ENCODE peak calls at places on chromosomes 12 and 14, in seven cellular contexts. O is neural progenitor cell, M is GM23248, G is hepatocyte, T is GM23338, U is HCT116, W is PC-3. I is an unnamed sample.

GRCh38 chr12:82413994-82414393 is 55.7 kb downstream of the METTL25 start:
- DNase-seq in M (no peak), O (no peak), T (no peak), G (no peak), W (peak), U (no peak), I (no peak)

GRCh38 chr14:32683679-32684078 is 255.0 kb upstream of the NPAS3 start:
- DNase-seq in T (no peak), W (no peak), M (no peak), G (no peak), U (no peak), O (no peak), I (no peak)

GRCh38 chr14:61524936-61525292 is 170.4 kb upstream of the HIF1A start:
- DNase-seq in M (peak), O (no peak), U (no peak), G (no peak), W (no peak), T (no peak), I (no peak)

GRCh38 chr14:81105378-81105777 is 115.4 kb downstream of the GTF2A1 start:
- DNase-seq in W (no peak), O (no peak), T (no peak), U (no peak), G (no peak), M (no peak), I (no peak)

GRCh38 chr12:68959457-68960161 is 26.6 kb upstream of the CPM start:
- DNase-seq in O (no peak), G (peak), T (no peak), M (no peak), U (no peak), W (no peak), I (no peak)

GRCh38 chr12:118038122-118038521 is 21.6 kb downstream of the RFC5 start:
- DNase-seq in O (no peak), M (no peak), W (no peak), U (no peak), T (no peak), G (no peak), I (no peak)

GRCh38 chr12:92570056-92570753 is 132.6 kb upstream of the PLEKHG7 start:
- DNase-seq in G (peak), M (peak), T (peak), U (peak), O (peak), W (peak), I (peak)

GRCh38 chr12:124479680-124480468 is 87.5 kb downstream of the NCOR2 start:
- DNase-seq in U (no peak), M (no peak), G (no peak), T (no peak), W (no peak), O (peak), I (no peak)

GRCh38 chr12:4825139-4825858 is 84.4 kb upstream of the KCNA1 start:
- DNase-seq in O (no peak), U (no peak), M (no peak), T (no peak), W (no peak), G (no peak), I (peak)

GRCh38 chr12:74033531-74033930 is 504.1 kb upstream of the ATXN7L3B start:
- DNase-seq in G (no peak), U (no peak), T (no peak), O (no peak), M (no peak), W (no peak), I (no peak)

GRCh38 chr12:26691234-26691970 is 141.6 kb downstream of the ITPR2 start:
- DNase-seq in T (peak), O (peak), W (peak), G (peak), U (peak), M (peak), I (no peak)

GRCh38 chr12:958449-959123 is 9.1 kb upstream of the RAD52 start:
- DNase-seq in U (no peak), W (peak), M (peak), T (no peak), G (no peak), O (peak), I (peak)

GRCh38 chr14:101600336-101600890 is 39.1 kb downstream of the DIO3 start:
- DNase-seq in M (no peak), G (no peak), O (no peak), U (no peak), T (no peak), W (no peak), I (no peak)

GRCh38 chr14:93332032-93332852 is 594 bp downstream of the BTBD7 start:
- DNase-seq in U (no peak), T (peak), G (peak), O (peak), W (peak), M (peak), I (peak)

GRCh38 chr14:68685419-68686211 is 107.3 kb downstream of the ZFP36L1 start:
- DNase-seq in U (peak), T (no peak), G (peak), W (peak), O (no peak), M (peak), I (peak)

GRCh38 chr14:71566276-71566675 is 366.0 kb upstream of the RGS6 start:
- DNase-seq in G (no peak), T (no peak), M (no peak), W (no peak), U (no peak), O (no peak), I (peak)

GRCh38 chr12:89353823-89354629 is 1.7 kb upstream of the DUSP6 start:
- DNase-seq in M (peak), U (peak), O (peak), T (peak), G (peak), W (peak), I (peak)

GRCh38 chr12:124992874-124993567 is 424 bp upstream of the BRI3BP start:
- DNase-seq in O (peak), T (peak), W (peak), G (peak), U (peak), M (peak), I (peak)

GRCh38 chr12:4366090-4366489 is 13.4 kb downstream of the FGF23 start:
- DNase-seq in G (no peak), O (no peak), U (no peak), W (no peak), T (no peak), M (no peak), I (no peak)

GRCh38 chr12:48157016-48157888 is at the start of gene ASB8:
- DNase-seq in W (peak), G (peak), U (peak), T (peak), M (peak), O (peak), I (peak)

GRCh38 chr14:23148596-23149249 is 29.7 kb upstream of the CEBPE start:
- DNase-seq in U (no peak), G (no peak), T (no peak), W (no peak), O (no peak), M (peak), I (no peak)

GRCh38 chr14:101008631-101009336 is 105.3 kb upstream of the RTL1 start:
- DNase-seq in T (no peak), U (no peak), M (peak), W (no peak), G (peak), O (no peak), I (no peak)

GRCh38 chr12:11861864-11862600 is 208.7 kb upstream of the BCL2L14 start:
- DNase-seq in T (no peak), W (no peak), M (no peak), G (no peak), O (peak), U (no peak), I (no peak)

GRCh38 chr14:100691395-100692025 is 35.2 kb upstream of the DLK1 start:
- DNase-seq in G (no peak), T (no peak), W (no peak), U (no peak), O (no peak), M (no peak), I (no peak)

GRCh38 chr14:76257111-76257803 is 105.5 kb downstream of the GPATCH2L start:
- DNase-seq in M (peak), W (no peak), T (no peak), U (no peak), G (no peak), O (no peak), I (no peak)

GRCh38 chr14:89667983-89668382 is 250.9 kb upstream of the FOXN3 start:
- DNase-seq in O (no peak), G (no peak), T (no peak), U (no peak), W (no peak), M (peak), I (no peak)

GRCh38 chr14:89660183-89660582 is 243.2 kb upstream of the FOXN3 start:
- DNase-seq in U (no peak), G (peak), W (no peak), T (no peak), O (no peak), M (peak), I (no peak)

GRCh38 chr14:89669209-89669608 is 252.2 kb upstream of the FOXN3 start:
- DNase-seq in W (no peak), O (no peak), M (no peak), U (no peak), T (no peak), G (no peak), I (no peak)

GRCh38 chr14:89661392-89661791 is 244.4 kb upstream of the FOXN3 start:
- DNase-seq in U (no peak), M (no peak), O (no peak), W (no peak), T (no peak), G (no peak), I (no peak)

DNA sequence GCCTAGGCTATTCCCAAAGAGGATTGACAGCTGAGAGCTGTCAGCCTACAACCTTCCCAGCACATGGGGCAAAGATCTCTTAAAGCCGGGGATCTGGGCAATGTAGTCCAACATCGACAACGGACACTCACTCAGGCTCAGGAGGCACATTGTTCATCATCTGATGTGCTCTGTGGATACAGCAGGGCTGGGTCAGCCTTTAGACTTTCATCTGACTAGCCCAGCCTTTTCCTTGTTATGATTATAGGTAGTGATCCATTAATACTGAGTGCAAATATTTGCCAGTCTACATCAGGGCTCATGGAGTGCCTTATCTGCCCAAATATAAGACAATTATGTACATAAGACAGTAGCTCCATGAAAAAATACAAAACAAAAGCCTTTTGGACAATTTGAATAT is 248.2 kb upstream of the FOXN3 start:
- DNase-seq in O (no peak), T (no peak), U (no peak), G (peak), W (no peak), M (no peak), I (no peak)
- TF ChIP-seq EZH2phosphoT487 in O (no peak), T (no peak), U (no peak), G (no peak), W (no peak), M (no peak), I (no peak)

DNA sequence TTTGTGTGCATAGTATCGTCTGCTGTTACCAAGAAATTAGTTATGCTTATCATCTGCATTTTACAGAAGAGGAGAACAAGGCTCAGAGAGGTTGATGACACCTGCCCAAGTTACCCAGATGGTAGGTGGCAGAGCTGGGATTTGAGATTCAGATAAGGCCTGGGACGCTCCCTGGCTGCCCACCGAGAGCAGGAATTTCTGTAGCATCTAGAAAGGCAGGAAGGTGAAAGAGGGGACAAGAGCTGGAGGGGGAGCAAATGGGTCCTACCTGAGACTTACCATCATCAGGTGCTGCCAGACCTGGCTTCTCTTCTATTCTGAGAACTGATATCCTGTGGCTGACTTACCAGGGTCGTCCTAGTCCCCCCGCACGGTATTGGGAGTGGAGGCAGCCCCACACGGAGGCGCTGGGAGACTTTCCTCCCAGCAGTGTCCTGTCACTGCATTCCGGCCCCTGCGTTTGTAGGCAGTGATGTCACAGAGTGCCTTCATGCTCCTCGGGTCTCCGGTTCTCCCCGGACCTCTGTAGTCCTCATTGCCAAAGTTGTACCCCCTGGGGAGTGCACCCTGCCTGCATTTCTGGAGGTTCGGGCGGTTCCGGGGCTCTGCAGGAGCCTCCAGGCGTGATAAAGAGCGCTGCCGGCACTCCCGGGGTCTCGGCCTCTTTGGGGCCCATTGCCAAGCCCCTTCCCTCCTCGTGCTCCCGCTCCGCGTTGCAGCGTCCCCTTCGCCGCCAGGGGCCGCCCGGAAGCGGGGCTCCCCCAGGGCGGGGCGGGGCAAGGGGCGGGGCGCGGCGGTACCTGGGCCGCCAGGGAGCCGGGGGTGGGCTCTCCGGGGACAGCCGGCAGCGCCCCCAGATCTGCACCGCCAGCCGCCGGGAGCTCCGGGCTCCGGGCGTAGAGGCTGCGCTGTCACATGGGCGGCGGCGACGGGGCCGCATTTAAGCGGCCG is at the start of gene CABP1:
- DNase-seq in T (peak), M (no peak), U (no peak), O (peak), G (peak), W (no peak), I (peak)
- TF ChIP-seq EZH2phosphoT487 in T (no peak), M (no peak), U (no peak), O (no peak), G (no peak), W (no peak), I (no peak)

GRCh38 chr12:46771268-46771837 is 54.4 kb downstream of the SLC38A4 start:
- DNase-seq in M (peak), G (no peak), U (no peak), O (no peak), T (peak), W (no peak), I (no peak)
- TF ChIP-seq EZH2phosphoT487 in M (no peak), G (no peak), U (no peak), O (no peak), T (no peak), W (no peak), I (no peak)

GRCh38 chr12:70040141-70040540 is 203.1 kb upstream of the CNOT2 start:
- DNase-seq in T (no peak), O (no peak), M (peak), W (no peak), U (no peak), G (peak), I (no peak)
- TF ChIP-seq EZH2phosphoT487 in T (no peak), O (no peak), M (no peak), W (no peak), U (no peak), G (no peak), I (no peak)

DNA sequence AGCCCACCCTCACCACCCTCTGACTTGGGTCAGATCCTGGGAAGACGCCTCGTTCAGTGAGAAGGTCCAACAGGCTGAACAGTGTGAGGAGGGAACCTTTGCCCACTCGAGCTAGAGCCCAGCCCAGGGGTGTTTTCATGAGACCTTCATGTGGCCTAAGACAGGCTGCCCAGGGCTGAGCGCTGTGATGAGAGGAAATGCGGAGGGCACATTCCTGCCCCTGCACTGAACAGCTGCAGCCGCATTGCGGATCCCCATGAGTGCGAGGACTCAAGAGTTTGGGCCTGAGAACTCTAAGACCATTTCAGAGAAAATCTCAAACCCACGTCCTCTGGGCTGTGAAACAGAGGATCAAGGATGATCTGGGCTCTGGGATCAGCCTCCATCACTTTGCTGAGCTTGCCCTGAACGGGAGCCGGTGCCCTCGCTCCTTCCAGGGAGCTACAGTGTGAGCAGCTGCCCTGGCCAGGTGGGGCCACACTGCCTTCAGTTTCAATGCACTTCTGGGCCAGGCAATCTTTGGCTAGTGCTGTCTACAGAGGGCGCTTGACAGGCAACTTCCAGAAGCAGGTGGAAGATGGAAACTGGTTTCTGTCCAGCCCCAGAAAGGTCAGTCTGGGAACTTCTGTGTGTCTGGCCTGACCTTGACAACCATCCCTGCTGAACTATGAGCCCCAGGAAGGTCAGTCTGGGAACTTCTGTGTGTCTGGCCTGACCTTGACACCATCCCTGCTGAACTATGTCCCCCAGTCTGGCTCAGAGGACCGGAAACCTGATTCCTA is 43.5 kb upstream of the P2RX7 start:
- DNase-seq in O (no peak), U (no peak), M (no peak), T (peak), G (no peak), W (no peak), I (no peak)
- TF ChIP-seq EZH2phosphoT487 in O (no peak), U (no peak), M (no peak), T (no peak), G (no peak), W (no peak), I (no peak)

GRCh38 chr12:107377596-107378385 is 284.4 kb upstream of the CRY1 start:
- DNase-seq in G (no peak), M (peak), T (no peak), U (no peak), W (peak), O (no peak), I (no peak)

GRCh38 chr12:107375231-107375630 is 281.9 kb upstream of the CRY1 start:
- DNase-seq in U (no peak), T (no peak), O (no peak), W (no peak), M (no peak), G (no peak), I (no peak)

GRCh38 chr12:107385518-107385917 is 292.2 kb upstream of the CRY1 start:
- DNase-seq in M (peak), W (peak), G (no peak), O (no peak), T (peak), U (no peak), I (no peak)

GRCh38 chr12:107384645-107385044 is 291.3 kb upstream of the CRY1 start:
- DNase-seq in G (no peak), W (no peak), O (no peak), U (no peak), M (no peak), T (no peak), I (no peak)

GRCh38 chr12:107379852-107380567 is 286.7 kb upstream of the CRY1 start:
- DNase-seq in T (no peak), O (no peak), G (peak), W (peak), U (peak), M (peak), I (no peak)
- TF ChIP-seq EZH2phosphoT487 in T (no peak), O (no peak), G (peak), W (no peak), U (no peak), M (no peak), I (no peak)

DNA sequence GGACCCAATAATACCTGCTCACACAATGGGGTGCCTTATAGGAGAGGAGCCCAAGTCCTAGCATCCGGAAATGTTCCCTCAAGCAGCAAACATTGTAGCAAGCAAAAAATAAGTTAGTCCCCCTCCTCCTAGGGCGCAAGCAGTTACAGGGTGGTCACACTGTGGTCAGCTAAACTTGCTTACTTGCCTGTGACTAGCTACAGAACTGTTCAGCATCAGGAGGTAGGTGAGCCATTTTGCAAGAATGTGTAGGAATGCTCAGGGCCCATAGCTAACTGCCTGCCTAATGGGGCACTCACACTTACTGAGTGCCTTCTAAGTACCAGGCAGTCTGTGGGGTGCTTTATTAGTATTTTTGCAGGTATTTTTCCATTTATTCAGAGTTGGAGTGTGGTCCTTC is 154.6 kb upstream of the GRIN2B start:
- DNase-seq in U (no peak), O (no peak), G (no peak), W (no peak), T (no peak), M (no peak), I (no peak)
- TF ChIP-seq EZH2phosphoT487 in U (no peak), O (no peak), G (no peak), W (no peak), T (no peak), M (no peak), I (no peak)

I was measured in OCI-LY7.